ENCODE peak calls at places on chromosomes 7 and 10, in six cellular contexts. A, U, G, Q, I and D are unnamed samples.

GRCh38 chr10:78292987-78293865 is 259.6 kb downstream of the RPS24 start:
- DNase-seq in A (no peak), I (no peak), U (peak; percentile 69), G (no peak), Q (no peak), D (no peak)

GRCh38 chr10:117168135-117168674 is 29.1 kb upstream of the KCNK18 start:
- DNase-seq in U (peak; percentile 96), G (no peak), I (peak; percentile 84), Q (peak; percentile 96), A (no peak), D (peak; percentile 52)

GRCh38 chr7:80640841-80641240 is 2.4 kb downstream of the CD36 start:
- DNase-seq in Q (no peak), U (no peak), A (no peak), I (no peak), G (no peak), D (no peak)

GRCh38 chr7:51847461-51848134 is 531.0 kb upstream of the COBL start:
- DNase-seq in A (no peak), U (no peak), I (no peak), G (no peak), Q (peak; percentile 49), D (no peak)

GRCh38 chr10:128000660-128001059 is 93.8 kb downstream of the PTPRE start:
- DNase-seq in U (no peak), A (no peak), I (no peak), G (no peak), Q (no peak), D (no peak)

GRCh38 chr7:142563470-142563869 is 185.8 kb upstream of the PRSS1 start:
- DNase-seq in Q (no peak), G (no peak), A (no peak), U (no peak), I (no peak), D (no peak)

GRCh38 chr7:29192811-29193210 is 1.8 kb upstream of the CHN2 start:
- DNase-seq in U (no peak), Q (no peak), I (no peak), A (no peak), G (no peak), D (no peak)

GRCh38 chr7:78473011-78473410 is 674.4 kb downstream of the PHTF2 start:
- DNase-seq in U (no peak), G (no peak), Q (no peak), A (no peak), I (no peak), D (no peak)

DNA sequence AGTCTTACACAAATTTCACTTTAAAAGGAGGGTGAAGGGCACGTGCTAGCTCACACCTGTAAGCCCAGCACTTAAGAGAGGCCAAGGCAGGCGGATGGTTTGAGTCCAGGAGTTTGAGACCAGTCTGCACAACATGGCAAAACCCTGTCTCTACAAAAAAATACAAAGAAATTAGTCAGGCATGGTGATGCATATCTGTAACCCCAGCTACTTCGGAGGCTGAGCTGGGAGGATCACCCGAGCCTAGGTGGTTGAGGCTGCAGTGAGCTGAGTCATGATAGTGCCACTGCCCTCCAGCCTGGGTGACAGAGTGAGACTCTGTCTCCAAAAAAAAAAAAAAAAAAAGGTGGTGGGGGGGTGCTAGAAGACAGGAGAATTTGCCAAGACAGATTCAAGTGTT is 237.3 kb upstream of the KLF14 start:
- DNase-seq in G (no peak), Q (no peak), I (no peak), U (no peak), A (no peak), D (no peak)
- TF ChIP-seq JUND in G (no peak), Q (no peak), I (no peak), U (no peak), A (no peak), D (no peak)

DNA sequence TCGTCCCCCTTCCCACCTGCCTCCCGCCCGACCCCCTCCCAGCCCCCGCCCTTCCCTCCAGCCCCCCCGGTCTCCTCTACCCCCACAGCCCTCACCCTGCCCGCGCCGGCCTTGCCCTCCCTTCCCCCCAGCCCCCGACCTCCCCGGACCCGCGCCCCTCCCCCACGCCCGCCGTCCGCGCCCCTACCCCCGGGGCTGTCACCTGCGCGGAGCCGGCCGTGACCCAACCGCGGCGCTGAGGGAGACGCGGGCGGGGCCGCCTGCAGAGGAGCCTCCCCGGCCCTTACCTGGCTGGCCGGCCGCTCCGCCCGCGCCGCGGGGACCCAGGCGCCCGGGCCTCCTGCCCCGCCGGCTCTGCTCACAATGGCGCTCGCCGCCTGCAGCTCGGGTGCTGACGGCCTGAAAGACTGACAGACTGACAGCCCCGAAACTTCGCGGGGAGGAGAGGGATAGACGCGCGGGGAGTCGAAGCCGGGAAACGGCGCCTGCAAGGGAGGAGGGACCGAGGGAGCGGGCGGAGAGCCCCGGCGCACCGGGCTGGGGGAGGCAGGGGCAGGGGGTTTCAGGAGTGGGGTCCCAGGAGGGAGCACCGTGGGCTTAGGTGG is 465 bp downstream of the ZNF467 start:
- DNase-seq in I (peak; percentile 82), Q (peak; percentile 81), U (no peak), A (no peak), G (no peak), D (peak; percentile 76)
- TF ChIP-seq JUND in I (no peak), Q (no peak), U (no peak), A (no peak), G (no peak), D (no peak)

DNA sequence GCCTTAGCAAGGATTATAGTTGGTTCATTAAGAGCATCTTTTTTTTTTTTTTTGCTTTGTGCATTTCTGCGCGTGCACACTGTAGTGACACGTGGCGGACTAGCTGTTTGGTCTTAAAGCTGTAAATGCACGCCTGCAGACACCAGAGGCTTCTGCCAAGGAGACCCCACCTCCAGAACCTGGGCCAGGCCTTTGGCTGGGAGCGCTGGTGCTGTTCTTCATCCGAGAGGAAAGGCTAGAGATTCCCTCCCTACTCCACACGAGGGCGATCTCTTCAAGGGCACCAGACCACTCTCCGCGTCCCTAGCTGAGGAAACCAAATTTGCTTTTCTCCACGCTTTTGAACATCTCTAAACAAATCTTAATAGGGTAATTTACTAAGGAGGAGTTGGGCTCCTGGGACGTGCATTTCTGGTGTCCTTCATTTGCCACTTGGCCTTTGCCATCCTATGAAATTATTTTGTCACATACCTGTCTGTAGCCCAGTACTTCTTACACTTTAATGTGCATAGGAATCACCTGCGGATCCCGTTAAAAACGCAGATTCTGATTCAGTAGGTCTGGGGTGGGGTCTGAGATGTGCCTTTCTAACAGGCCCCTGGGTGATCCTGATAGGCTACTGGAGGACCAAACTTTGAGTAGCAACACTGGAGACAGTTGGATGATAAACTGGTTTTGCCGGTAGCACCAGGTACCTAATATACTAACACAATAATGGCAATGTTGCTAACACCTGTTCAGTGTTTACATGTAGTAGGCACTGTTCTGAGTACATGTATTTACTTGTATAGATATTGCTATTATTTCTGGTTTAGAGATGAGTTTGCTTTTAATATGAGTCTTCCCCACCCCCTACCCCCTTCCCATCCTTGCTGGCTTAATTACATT is 1.3 kb upstream of the SLC26A5 start:
- DNase-seq in I (peak; percentile 79), G (no peak), Q (peak; percentile 74), U (peak; percentile 86), A (peak; percentile 37), D (peak; percentile 81)
- TF ChIP-seq JUND in I (no peak), G (no peak), Q (no peak), U (no peak), A (no peak), D (no peak)

DNA sequence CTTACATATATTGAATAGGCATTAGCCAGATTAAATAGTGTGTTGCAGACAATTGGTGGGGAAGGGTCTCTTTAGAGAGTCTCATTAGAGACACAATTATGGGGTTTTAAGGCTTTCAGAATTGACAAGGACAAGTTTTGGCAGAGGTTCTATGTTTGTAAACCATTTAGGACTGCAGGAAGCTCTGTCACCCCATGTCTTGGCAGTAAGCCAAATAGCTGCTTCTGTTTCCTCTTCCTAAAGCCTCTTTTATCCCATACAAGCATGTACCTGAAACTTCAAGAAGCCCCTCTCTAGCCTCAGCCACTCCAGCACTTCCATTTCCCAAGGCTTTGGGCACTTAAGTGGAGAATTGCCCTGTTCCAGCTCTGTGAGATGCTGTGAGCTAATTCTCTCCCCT is 21.8 kb upstream of the LRRC4 start:
- DNase-seq in I (no peak), Q (no peak), U (peak; percentile 56), G (no peak), A (no peak), D (no peak)
- TF ChIP-seq JUND in I (no peak), Q (no peak), U (no peak), G (no peak), A (no peak), D (no peak)

DNA sequence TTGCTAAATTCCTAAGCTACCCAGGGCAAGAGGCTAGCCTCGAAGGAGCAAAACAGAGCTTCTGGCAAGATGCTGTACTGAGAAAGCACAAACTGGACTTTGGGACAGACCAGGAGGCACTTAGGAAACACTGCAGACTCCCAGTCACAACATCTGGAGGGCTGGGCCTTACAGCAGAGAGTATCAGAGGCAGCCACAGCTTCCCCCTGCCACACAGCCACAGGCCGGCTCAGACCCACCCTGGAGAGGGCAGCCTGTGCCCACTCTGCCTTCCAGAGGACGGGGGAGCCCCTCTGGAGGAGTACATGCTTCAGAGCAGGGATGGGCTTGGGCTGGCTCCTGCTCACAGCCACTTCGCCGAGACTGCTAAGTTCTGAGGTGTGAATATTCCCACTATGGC is 17.4 kb downstream of the ESYT2 start:
- DNase-seq in A (no peak), G (no peak), U (no peak), I (peak; percentile 21), Q (peak; percentile 42), D (no peak)
- TF ChIP-seq JUND in A (no peak), G (no peak), U (no peak), I (no peak), Q (no peak), D (no peak)